ENCODE peak calls at places on chromosomes 6 and 20, in four cellular contexts. I, A, L and Y are unnamed samples.

GRCh38 chr6:123808556-123808955 is 4.9 kb downstream of the NKAIN2 start:
- DNase-seq in L (no peak), A (peak; percentile 47), I (no peak), Y (peak; percentile 46)

GRCh38 chr6:146990284-146990683 is 213.9 kb upstream of the STXBP5 start:
- DNase-seq in A (no peak), L (peak; percentile 81), I (peak; percentile 77), Y (peak; percentile 7)

GRCh38 chr20:50330504-50331313 is 140.1 kb downstream of the CEBPB start:
- DNase-seq in I (no peak), A (peak; percentile 31), L (no peak), Y (peak; percentile 47)

GRCh38 chr6:113050979-113051378 is 703.8 kb downstream of the RFPL4B start:
- DNase-seq in A (no peak), L (no peak), I (peak; percentile 44), Y (no peak)

GRCh38 chr20:2557873-2558580 is 21.7 kb downstream of the TMC2 start:
- DNase-seq in A (no peak), I (no peak), L (no peak), Y (no peak)

GRCh38 chr6:110180228-110181008 is at the start of gene CDC40:
- DNase-seq in I (no peak), L (no peak), A (no peak), Y (no peak)

GRCh38 chr6:162151050-162151658 is 576.4 kb downstream of the PRKN start:
- DNase-seq in A (no peak), I (peak; percentile 87), L (peak; percentile 17), Y (no peak)

GRCh38 chr6:123802697-123803455 is 789 bp upstream of the NKAIN2 start:
- DNase-seq in I (peak; percentile 95), A (peak; percentile 78), L (peak; percentile 75), Y (peak; percentile 92)

GRCh38 chr6:156747715-156748114 is 29.5 kb upstream of the ARID1B start:
- DNase-seq in L (no peak), A (no peak), I (no peak), Y (no peak)

GRCh38 chr6:141415896-141416295 is 716.8 kb upstream of the GJE1 start:
- DNase-seq in L (peak; percentile 55), I (peak; percentile 16), A (peak; percentile 2), Y (peak; percentile 7)

GRCh38 chr20:23163562-23163961 is 77.4 kb upstream of the CD93 start:
- DNase-seq in L (no peak), I (no peak), A (no peak), Y (no peak)

GRCh38 chr6:33236852-33237251 is 28.6 kb downstream of the RING1 start:
- DNase-seq in A (no peak), L (no peak), I (no peak), Y (no peak)

GRCh38 chr6:125245523-125246264 is 56.1 kb downstream of the HDDC2 start:
- DNase-seq in L (no peak), I (no peak), A (peak; percentile 34), Y (peak; percentile 80)

GRCh38 chr6:46144270-46144669 is 14.5 kb downstream of the ENPP4 start:
- DNase-seq in I (peak; percentile 15), L (no peak), A (no peak), Y (no peak)

GRCh38 chr6:11096109-11096508 is 2.5 kb downstream of the SMIM13 start:
- DNase-seq in L (peak; percentile 79), A (peak; percentile 79), I (peak; percentile 93), Y (peak; percentile 89)

GRCh38 chr20:14288341-14289330 is 48.8 kb downstream of the FLRT3 start:
- DNase-seq in I (peak; percentile 21), L (peak; percentile 63), A (peak; percentile 99), Y (peak; percentile 95)

GRCh38 chr6:56899311-56899710 is 55.6 kb upstream of the BEND6 start:
- DNase-seq in I (peak; percentile 58), L (peak; percentile 72), A (no peak), Y (no peak)

GRCh38 chr6:130620338-130620781 is 206.8 kb upstream of the SMLR1 start:
- DNase-seq in L (peak; percentile 37), I (peak; percentile 44), A (no peak), Y (no peak)

GRCh38 chr20:56460459-56460858 is 8.0 kb upstream of the RTF2 start:
- DNase-seq in A (no peak), I (no peak), L (no peak), Y (no peak)

GRCh38 chr6:109612268-109612667 is 78.7 kb downstream of the AK9 start:
- DNase-seq in L (no peak), A (no peak), I (no peak), Y (no peak)

GRCh38 chr20:62942456-62942855 is 4.5 kb downstream of the GID8 start:
- DNase-seq in A (no peak), L (no peak), I (no peak), Y (no peak)

GRCh38 chr6:134152767-134153485 is 100.5 kb upstream of the SLC2A12 start:
- DNase-seq in L (no peak), A (no peak), I (no peak), Y (no peak)

GRCh38 chr20:32431457-32431856 is 73.3 kb downstream of the ASXL1 start:
- DNase-seq in A (no peak), L (no peak), I (no peak), Y (no peak)

GRCh38 chr6:130865793-130866192 is 38.6 kb downstream of the SMLR1 start:
- DNase-seq in L (no peak), A (no peak), I (no peak), Y (no peak)

GRCh38 chr6:24431045-24431451 is 28.3 kb downstream of the MRS2 start:
- DNase-seq in L (peak; percentile 73), I (peak; percentile 72), A (peak; percentile 62), Y (peak; percentile 63)

DNA sequence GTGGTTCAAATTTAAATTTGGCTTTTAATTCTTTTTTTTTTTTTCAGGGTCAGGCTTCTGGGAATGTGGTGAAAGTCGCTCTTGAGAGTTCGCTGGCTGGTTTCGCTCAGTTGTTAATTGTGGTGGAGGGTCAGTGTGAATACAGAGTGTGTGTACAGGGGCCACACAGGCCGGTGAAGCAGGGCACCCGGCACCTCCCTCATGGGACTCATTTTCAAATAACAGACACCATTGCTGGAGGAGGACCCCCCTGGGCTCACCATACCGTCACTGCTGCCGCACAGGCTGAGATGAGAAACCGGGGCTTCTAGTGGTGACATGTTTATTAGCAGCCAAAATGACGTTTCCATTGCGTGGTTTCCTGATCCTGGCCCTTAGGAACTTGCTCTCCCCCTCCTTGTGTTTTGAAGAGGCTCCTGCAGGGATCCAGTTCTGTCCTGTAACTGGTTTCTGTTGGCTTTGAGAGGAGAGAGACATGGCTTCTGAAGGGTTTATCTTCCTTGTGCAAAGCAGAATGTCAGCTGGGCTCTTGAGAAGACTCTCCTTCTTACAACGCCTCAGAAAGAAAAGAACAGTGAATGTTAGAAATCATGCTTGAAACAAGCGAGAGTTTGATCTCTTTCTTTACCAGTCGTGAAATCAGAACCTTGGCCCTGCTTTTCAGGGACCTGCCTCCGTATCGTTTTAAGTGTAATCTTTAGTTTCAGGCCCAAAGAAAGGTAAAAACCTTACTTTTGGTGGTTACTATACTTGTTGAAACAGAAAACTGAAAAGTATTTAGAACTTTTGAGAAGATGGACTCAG is 37.8 kb downstream of the DUSP22 start:
- DNase-seq in I (no peak), A (no peak), L (no peak), Y (no peak)
- TF ChIP-seq CTCF in I (no peak), A (no peak), L (no peak), Y (no peak)

GRCh38 chr6:34466242-34467185 is 638 bp downstream of the PACSIN1 start:
- DNase-seq in A (no peak), L (no peak), I (no peak), Y (no peak)
- H3K4me3 ChIP-seq in A (peak overlapping the region; percentile 28), L (no peak overlapping the region), I (no peak overlapping the region), Y (peak overlapping the region; percentile 21)

DNA sequence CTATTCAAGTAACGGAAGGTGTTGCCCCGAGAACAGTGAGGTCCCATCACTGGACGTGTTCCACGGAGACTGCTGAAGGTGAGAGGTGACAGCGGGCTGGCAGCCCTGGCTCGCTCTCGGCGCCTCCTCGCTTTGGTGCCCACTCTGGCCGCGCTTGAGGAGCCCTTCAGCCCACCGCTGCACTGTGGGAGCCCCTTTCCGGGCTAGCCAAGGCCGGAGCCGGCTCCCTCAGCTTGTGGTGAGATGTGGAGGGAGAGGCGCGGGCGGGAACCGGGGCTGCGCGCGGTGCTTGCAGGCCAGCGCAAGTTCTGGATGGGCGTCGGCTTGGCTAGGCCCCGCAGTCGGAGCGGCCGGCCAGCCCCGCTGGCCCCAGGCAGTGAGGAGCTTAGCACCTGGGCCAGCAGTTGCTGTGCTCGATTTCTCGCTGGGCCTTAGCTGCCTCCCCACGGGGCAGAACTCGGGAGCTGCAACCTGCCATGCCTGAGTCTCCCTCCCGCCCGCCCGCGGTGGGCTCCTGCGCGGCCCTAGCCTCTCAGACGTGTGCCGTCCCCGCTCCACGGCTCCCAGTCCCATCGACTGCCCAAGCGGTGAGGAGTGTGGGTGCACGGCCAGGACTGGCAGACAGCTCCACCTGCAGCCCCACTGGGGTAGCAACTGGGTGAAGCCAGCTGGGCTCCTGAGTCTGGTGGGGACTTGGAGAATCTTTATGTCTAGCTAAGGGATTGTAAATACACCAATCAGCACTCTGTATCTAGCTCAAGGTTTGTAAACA is 77.6 kb downstream of the RNF182 start:
- DNase-seq in I (no peak), A (no peak), L (no peak), Y (no peak)
- TF ChIP-seq CTCF in I (no peak), A (no peak), L (no peak), Y (no peak)

DNA sequence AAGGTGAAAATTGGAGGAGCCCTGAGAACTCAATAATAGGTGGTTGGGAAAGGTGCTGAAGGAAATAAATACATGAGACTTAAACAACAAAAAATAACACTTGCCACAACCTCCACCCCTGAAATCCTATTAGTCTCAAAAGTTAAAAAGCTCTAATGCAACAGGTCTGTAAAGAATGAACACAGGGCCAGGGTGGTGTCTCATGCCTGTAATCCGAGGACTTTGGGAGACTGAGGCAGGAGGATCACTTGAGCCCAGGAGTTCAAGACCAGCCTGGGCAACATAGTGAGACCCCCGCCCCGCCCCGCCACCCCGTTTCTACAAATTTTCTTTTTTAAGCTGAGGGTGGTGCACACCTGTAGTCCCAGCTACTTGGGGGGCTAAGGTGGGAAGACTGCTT is 1.1 kb upstream of the ZKSCAN8 start:
- DNase-seq in L (no peak), I (no peak), A (no peak), Y (no peak)
- H3K4me3 ChIP-seq in L (no peak overlapping the region), I (no peak overlapping the region), A (no peak overlapping the region), Y (no peak overlapping the region)

DNA sequence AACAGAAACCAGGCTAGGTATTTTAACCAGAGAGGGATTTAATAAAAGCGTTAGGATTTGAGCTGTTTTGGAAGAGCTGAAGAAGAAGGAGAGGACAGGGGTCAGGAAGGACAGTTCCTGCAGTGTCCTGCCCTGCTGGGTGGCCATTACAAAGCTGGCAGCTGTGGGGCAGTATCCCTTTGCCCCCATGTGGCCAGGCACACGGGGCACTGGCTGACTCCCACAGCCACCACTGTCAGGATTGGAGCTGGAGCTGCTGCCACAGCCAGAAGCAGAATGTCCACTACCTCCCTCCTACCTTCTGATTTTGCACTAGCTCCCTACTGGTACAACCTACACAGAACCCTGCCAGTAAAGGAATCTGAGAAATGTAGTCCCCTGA is 46.5 kb downstream of the SLC22A3 start:
- DNase-seq in A (no peak), L (no peak), I (peak; percentile 27), Y (no peak)
- TF ChIP-seq CTCF in A (no peak), L (no peak), I (no peak), Y (no peak)

DNA sequence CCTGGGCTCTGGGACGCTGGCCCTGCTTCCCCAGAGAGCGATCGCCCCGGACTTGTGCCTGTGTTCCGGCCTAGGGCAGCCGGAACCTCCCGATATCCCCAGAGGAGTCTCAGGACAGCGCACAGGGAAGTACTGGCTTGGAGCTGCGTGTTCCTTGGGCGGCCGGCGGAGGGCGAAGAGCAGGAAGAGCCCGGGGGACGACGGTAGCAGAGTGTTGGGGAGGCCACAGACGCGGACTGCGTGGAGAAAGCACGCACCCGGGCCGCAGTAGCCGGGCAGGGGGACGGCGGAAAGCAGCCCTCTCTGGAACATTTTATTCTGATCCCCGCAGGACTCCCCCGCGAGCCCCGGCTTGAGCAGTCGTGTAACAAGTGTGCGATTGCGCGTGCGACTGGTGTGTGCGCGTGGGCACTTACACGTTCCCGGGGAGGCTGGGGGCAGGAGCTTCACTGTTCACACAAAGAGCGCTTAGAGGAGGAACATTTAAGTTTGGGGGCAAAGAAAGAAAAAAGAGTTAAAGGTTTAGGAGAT is 36.1 kb downstream of the NCR2 start:
- DNase-seq in I (peak; percentile 73), L (peak; percentile 58), A (no peak), Y (peak; percentile 7)
- H3K4me3 ChIP-seq in I (peak overlapping the region; percentile 46), L (peak overlapping the region; percentile 11), A (no peak overlapping the region), Y (no peak overlapping the region)